ENCODE peak calls at places on chromosomes 6 and 20, in ten cellular contexts. S is stimulated activated CD4-positive, alpha-beta T cell treated with anti-CD3 and anti-CD28 coated beads, Interleukin-4, amount 100 ng/mL, for 4 hours; J is COR-L47; W is NCI-H2029 treated with DMSO at 0.1 percent for 48 hours; L is progenitor cell of endocrine pancreas; F is D341Med; V is effector memory CD4-positive, alpha-beta T cell; M is cardiac fibroblast; E is uterus; I is non-pigmented ciliary epithelial cell. K is an unnamed sample.

GRCh38 chr20:9839626-9840025 is 750 bp upstream of the PAK5 start:
- DNase-seq in S (no peak), W (no peak), J (no peak), F (no peak), E (no peak), I (no peak), L (no peak), M (no peak), V (no peak), K (no peak)

GRCh38 chr20:49228676-49229075 is 9.5 kb downstream of the DDX27 start:
- DNase-seq in V (no peak), I (no peak), L (no peak), M (no peak), F (peak), S (no peak), E (no peak), W (peak), J (no peak), K (no peak)

GRCh38 chr6:25007269-25007699 is 71.5 kb upstream of the RIPOR2 start:
- DNase-seq in I (no peak), J (no peak), W (no peak), L (no peak), F (no peak), V (no peak), M (no peak), E (no peak), S (no peak), K (no peak)

GRCh38 chr6:67748521-67748920 is 886.6 kb upstream of the ADGRB3 start:
- DNase-seq in E (no peak), W (no peak), I (no peak), J (no peak), F (no peak), M (no peak), L (no peak), S (no peak), V (no peak), K (no peak)

GRCh38 chr6:126614642-126615504 is 275.0 kb downstream of the CENPW start:
- DNase-seq in E (no peak), M (no peak), J (no peak), V (no peak), F (no peak), W (peak), L (no peak), S (no peak), I (no peak), K (no peak)

GRCh38 chr6:37860226-37860839 is 40.8 kb downstream of the ZFAND3 start:
- DNase-seq in V (no peak), F (no peak), M (peak), E (no peak), J (peak), L (no peak), S (no peak), W (no peak), I (no peak), K (peak)

GRCh38 chr6:112362827-112363565 is 15.9 kb downstream of the RFPL4B start:
- DNase-seq in F (no peak), M (no peak), I (no peak), E (no peak), W (no peak), V (no peak), L (no peak), S (no peak), J (no peak), K (no peak)

GRCh38 chr6:164753517-164753916 is 555.9 kb downstream of the C6orf118 start:
- DNase-seq in W (no peak), E (no peak), J (no peak), I (no peak), S (no peak), F (no peak), M (peak), L (no peak), V (no peak), K (no peak)

GRCh38 chr20:14925286-14925685 is 587.9 kb upstream of the FLRT3 start:
- DNase-seq in J (no peak), I (no peak), L (no peak), M (peak), V (no peak), E (no peak), S (no peak), W (no peak), F (no peak), K (no peak)

GRCh38 chr6:46909371-46909770 is 12.4 kb downstream of the ADGRF5 start:
- DNase-seq in L (no peak), W (no peak), E (no peak), J (no peak), M (peak), F (no peak), V (no peak), I (no peak), S (no peak), K (no peak)

GRCh38 chr6:30238178-30238795 is 25.1 kb upstream of the TRIM26 start:
- DNase-seq in E (no peak), J (peak), I (no peak), V (no peak), F (peak), M (peak), S (no peak), L (no peak), W (no peak), K (no peak)

GRCh38 chr6:154247119-154247814 is 109.3 kb downstream of the IPCEF1 start:
- DNase-seq in E (no peak), W (peak), F (no peak), J (no peak), S (no peak), V (no peak), I (no peak), M (no peak), L (no peak), K (no peak)

GRCh38 chr20:5841492-5841891 is 91.3 kb downstream of the SHLD1 start:
- DNase-seq in F (no peak), J (no peak), M (no peak), I (no peak), L (no peak), E (no peak), W (no peak), S (no peak), V (no peak), K (no peak)

GRCh38 chr6:143556529-143556928 is 45.0 kb upstream of the FUCA2 start:
- DNase-seq in F (no peak), S (no peak), M (peak), I (peak), E (no peak), W (no peak), L (no peak), V (no peak), J (no peak), K (no peak)

GRCh38 chr6:43940393-43941087 is 170.5 kb downstream of the VEGFA start:
- DNase-seq in M (no peak), E (peak), L (no peak), W (no peak), F (no peak), S (no peak), J (no peak), I (no peak), V (no peak), K (no peak)

GRCh38 chr6:169371344-169372144 is 117.9 kb upstream of the THBS2 start:
- DNase-seq in F (no peak), J (no peak), L (no peak), I (no peak), W (no peak), E (no peak), V (no peak), S (no peak), M (peak), K (no peak)

GRCh38 chr6:119189498-119189897 is 111.0 kb upstream of the FAM184A start:
- DNase-seq in V (no peak), L (no peak), J (no peak), E (no peak), S (no peak), F (no peak), W (no peak), M (no peak), I (no peak), K (no peak)

GRCh38 chr6:40148882-40149573 is 214.8 kb upstream of the MOCS1 start:
- DNase-seq in W (no peak), M (no peak), J (no peak), S (no peak), I (no peak), E (no peak), L (no peak), V (no peak), F (no peak), K (no peak)

GRCh38 chr20:63433351-63433750 is 39.1 kb downstream of the KCNQ2 start:
- DNase-seq in E (no peak), V (no peak), M (no peak), I (no peak), S (no peak), L (no peak), J (no peak), W (no peak), F (no peak), K (no peak)

GRCh38 chr6:116384727-116385461 is 14.1 kb downstream of the DSE start:
- DNase-seq in M (no peak), E (no peak), J (no peak), L (no peak), W (no peak), S (no peak), I (no peak), F (no peak), V (no peak), K (no peak)

GRCh38 chr6:98946877-98947410 is 802 bp downstream of the FBXL4 start:
- DNase-seq in E (peak), W (peak), I (no peak), J (peak), S (peak), V (peak), M (peak), L (no peak), F (peak), K (no peak)

GRCh38 chr6:39430968-39431523 is 108.5 kb upstream of the KCNK16 start:
- DNase-seq in M (no peak), S (no peak), L (no peak), J (peak), V (no peak), F (no peak), I (no peak), E (peak), W (peak), K (no peak)

GRCh38 chr6:14905201-14905600 is 340.7 kb upstream of the JARID2 start:
- DNase-seq in E (no peak), S (no peak), W (no peak), I (no peak), J (no peak), M (no peak), F (no peak), L (no peak), V (no peak), K (no peak)

GRCh38 chr20:44900231-44900854 is 9.5 kb upstream of the PABPC1L start:
- DNase-seq in E (no peak), F (no peak), V (no peak), S (no peak), W (no peak), I (no peak), L (no peak), M (no peak), J (no peak), K (no peak)

GRCh38 chr6:159203304-159204005 is 34.3 kb downstream of the FNDC1 start:
- DNase-seq in W (no peak), J (no peak), S (no peak), F (no peak), I (peak), M (peak), L (no peak), E (peak), V (no peak), K (no peak)

GRCh38 chr6:111147440-111147839 is 60.1 kb downstream of the SLC16A10 start:
- DNase-seq in M (no peak), V (no peak), F (no peak), W (no peak), S (no peak), J (no peak), E (no peak), I (no peak), L (no peak), K (no peak)

GRCh38 chr6:108453601-108454157 is 107.0 kb upstream of the FOXO3 start:
- DNase-seq in V (no peak), E (no peak), S (no peak), W (no peak), L (no peak), J (no peak), M (peak), F (no peak), I (peak), K (no peak)

GRCh38 chr6:78910611-78911134 is 43.3 kb downstream of the IRAK1BP1 start:
- DNase-seq in W (no peak), L (peak), E (peak), I (no peak), M (peak), F (peak), J (no peak), V (no peak), S (no peak), K (peak)

GRCh38 chr6:160400426-160400825 is 52.2 kb downstream of the SLC22A3 start:
- DNase-seq in W (no peak), S (no peak), M (peak), V (no peak), F (no peak), J (no peak), E (no peak), I (peak), L (no peak), K (no peak)

GRCh38 chr6:40852667-40853383 is 186.2 kb downstream of the UNC5CL start:
- DNase-seq in E (no peak), W (no peak), V (no peak), S (no peak), F (no peak), M (peak), L (no peak), I (no peak), J (no peak), K (no peak)

GRCh38 chr6:6856538-6857523 is 250.9 kb upstream of the RREB1 start:
- DNase-seq in S (peak), I (no peak), J (no peak), M (peak), L (no peak), W (no peak), F (peak), V (no peak), E (no peak), K (no peak)